ENCODE peak calls at places on chromosomes 5 and 9, in six cellular contexts. N, W, X, H, Y and M are unnamed samples.
A peak's percentile ranks its signal among the peaks of the same experiment; 100 is the strongest.

GRCh38 chr9:72292874-72293607 is 72.0 kb downstream of the ZFAND5 start:
- DNase-seq in N (peak; percentile 75), W (no peak), X (peak; percentile 5), H (peak; percentile 13), Y (no peak), M (peak; percentile 14)

GRCh38 chr5:125439243-125439642 is 692.8 kb upstream of the ZNF608 start:
- DNase-seq in N (no peak), W (no peak), X (no peak), H (no peak), Y (no peak), M (no peak)

GRCh38 chr9:89412951-89413350 is 85.0 kb downstream of the SEMA4D start:
- DNase-seq in N (no peak), W (no peak), X (no peak), H (no peak), Y (no peak), M (no peak)

GRCh38 chr5:138257583-138257982 is 16.8 kb downstream of the GFRA3 start:
- DNase-seq in N (no peak), W (no peak), X (no peak), H (no peak), Y (no peak), M (no peak)

GRCh38 chr5:115179959-115180709 is 10.4 kb upstream of the TRIM36 start:
- DNase-seq in N (peak; percentile 8), W (peak; percentile 9), X (peak; percentile 17), H (peak; percentile 54), Y (peak; percentile 69), M (no peak)

GRCh38 chr9:93118863-93119702 is 15.0 kb downstream of the NINJ1 start:
- DNase-seq in N (no peak), W (no peak), X (no peak), H (no peak), Y (no peak), M (no peak)

GRCh38 chr5:78972654-78973428 is 12.3 kb downstream of the ARSB start:
- DNase-seq in N (no peak), W (no peak), X (no peak), H (peak; percentile 24), Y (no peak), M (peak; percentile 32)

GRCh38 chr5:78543916-78544315 is 104.7 kb downstream of the LHFPL2 start:
- DNase-seq in N (no peak), W (no peak), X (no peak), H (no peak), Y (no peak), M (no peak)

GRCh38 chr5:43019615-43020293 is 20.4 kb downstream of the ANXA2R start:
- DNase-seq in N (peak; percentile 68), W (peak; percentile 89), X (peak; percentile 94), H (no peak), Y (peak; percentile 51), M (peak; percentile 50)

GRCh38 chr9:79692857-79693571 is 121.2 kb downstream of the TLE4 start:
- DNase-seq in N (no peak), W (no peak), X (no peak), H (no peak), Y (no peak), M (no peak)